ENCODE peak calls at places on chromosomes 13 and 19, in five cellular contexts. S is endodermal cell, R is tibial nerve, D is tibial artery, X is psoas muscle. H is an unnamed sample.

GRCh38 chr19:36420961-36421748 is 2.7 kb upstream of the ZFP82 start:
- DNase-seq in S (no peak), R (no peak), D (no peak), X (peak; percentile 18), H (peak; percentile 54)

GRCh38 chr13:25384747-25385270 is 13.0 kb downstream of the ATP8A2 start:
- DNase-seq in S (no peak), R (no peak), D (no peak), X (no peak), H (no peak)

GRCh38 chr13:21670006-21670882 is 629 bp upstream of the FGF9 start:
- DNase-seq in S (peak; percentile 83), R (peak; percentile 49), D (peak; percentile 52), X (peak; percentile 61), H (peak; percentile 35)

GRCh38 chr19:6568816-6569215 is 22.1 kb downstream of the CD70 start:
- DNase-seq in S (no peak), R (no peak), D (no peak), X (no peak), H (no peak)

GRCh38 chr19:44723952-44724319 is 24.6 kb upstream of the BCL3 start:
- DNase-seq in S (peak; percentile 97), R (peak; percentile 80), D (peak; percentile 74), X (peak; percentile 84), H (peak; percentile 83)

GRCh38 chr13:58858870-58859371 is 1227.4 kb downstream of the PCDH17 start:
- DNase-seq in S (no peak), R (no peak), D (no peak), X (no peak), H (no peak)

GRCh38 chr19:35942235-35942634 is 6.1 kb downstream of the LRFN3 start:
- DNase-seq in S (no peak), R (no peak), D (no peak), X (no peak), H (no peak)

GRCh38 chr13:79589605-79590511 is 108.9 kb downstream of the NDFIP2 start:
- DNase-seq in S (no peak), R (no peak), D (no peak), X (no peak), H (no peak)

GRCh38 chr19:40750285-40751064 is at the start of gene ACTMAP:
- DNase-seq in S (peak; percentile 100), R (peak; percentile 100), D (peak; percentile 100), X (peak; percentile 99), H (peak; percentile 100)

GRCh38 chr13:110407531-110407930 is 100.4 kb downstream of the COL4A2 start:
- DNase-seq in S (no peak), R (no peak), D (no peak), X (no peak), H (no peak)

GRCh38 chr19:10863107-10863700 is 8.1 kb upstream of the CARM1 start:
- DNase-seq in S (peak; percentile 64), R (no peak), D (peak; percentile 49), X (peak; percentile 33), H (no peak)

GRCh38 chr19:17871878-17872250 is at the start of gene SLC5A5:
- DNase-seq in S (peak; percentile 74), R (no peak), D (no peak), X (no peak), H (no peak)

GRCh38 chr19:18856385-18857126 is 24.8 kb downstream of the UPF1 start:
- DNase-seq in S (peak; percentile 71), R (no peak), D (no peak), X (peak; percentile 11), H (no peak)

GRCh38 chr19:46133101-46133627 is 8.7 kb upstream of the IGFL3 start:
- DNase-seq in S (peak; percentile 89), R (peak; percentile 7), D (peak; percentile 34), X (no peak), H (peak; percentile 8)

GRCh38 chr19:49119411-49120324 is at the start of gene PPFIA3:
- DNase-seq in S (peak; percentile 87), R (peak; percentile 41), D (peak; percentile 57), X (peak; percentile 72), H (peak; percentile 59)

GRCh38 chr13:31037351-31037750 is 104.9 kb downstream of the TEX26 start:
- DNase-seq in S (no peak), R (no peak), D (no peak), X (no peak), H (no peak)

GRCh38 chr19:45569619-45570421 is 14.8 kb downstream of the OPA3 start:
- DNase-seq in S (peak; percentile 95), R (no peak), D (no peak), X (peak; percentile 63), H (peak; percentile 45)

GRCh38 chr19:4620675-4621074 is 18.6 kb upstream of the TNFAIP8L1 start:
- DNase-seq in S (no peak), R (no peak), D (no peak), X (no peak), H (no peak)

GRCh38 chr19:2462635-2463421 is 6.1 kb upstream of the LMNB2 start:
- DNase-seq in S (peak; percentile 99), R (peak; percentile 75), D (peak; percentile 82), X (peak; percentile 87), H (peak; percentile 93)

GRCh38 chr13:38868870-38869269 is 121.8 kb downstream of the STOML3 start:
- DNase-seq in S (no peak), R (no peak), D (no peak), X (no peak), H (no peak)

GRCh38 chr13:99176309-99177276 is 24.1 kb upstream of the UBAC2 start:
- DNase-seq in S (peak; percentile 94), R (peak; percentile 78), D (peak; percentile 52), X (peak; percentile 69), H (peak; percentile 67)

GRCh38 chr19:41861846-41862245 is 1.8 kb downstream of the RPS19 start:
- DNase-seq in S (no peak), R (no peak), D (no peak), X (no peak), H (no peak)

GRCh38 chr19:41862445-41862986 is 2.5 kb downstream of the RPS19 start:
- DNase-seq in S (no peak), R (no peak), D (no peak), X (no peak), H (no peak)

GRCh38 chr19:41863209-41863931 is 3.3 kb downstream of the RPS19 start:
- DNase-seq in S (no peak), R (no peak), D (no peak), X (no peak), H (no peak)

GRCh38 chr19:41866284-41866683 is 6.2 kb downstream of the RPS19 start:
- DNase-seq in S (no peak), R (no peak), D (no peak), X (no peak), H (no peak)

DNA sequence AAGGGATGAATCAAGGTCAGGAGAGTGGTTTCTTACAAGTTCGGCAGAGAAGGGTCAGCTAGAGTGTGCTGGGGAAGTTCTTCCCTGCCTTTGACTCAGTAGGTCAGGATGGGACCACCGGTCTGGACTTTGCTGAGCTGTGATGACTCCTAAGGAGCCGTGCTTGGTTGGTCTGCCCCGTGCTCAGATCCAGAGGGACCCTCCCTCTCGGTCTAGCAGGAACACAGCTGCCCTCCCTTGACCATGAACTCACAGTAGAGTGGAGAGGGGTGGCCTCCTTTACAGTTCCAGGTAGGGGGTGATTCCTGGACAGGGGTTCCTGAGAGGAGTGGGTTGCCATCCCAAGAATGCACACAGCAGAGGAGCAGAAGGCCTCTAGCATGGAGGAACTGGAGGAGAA is 4.3 kb downstream of the RPS19 start:
- DNase-seq in S (no peak), R (no peak), D (no peak), X (no peak), H (no peak)
- H3K4me1 ChIP-seq in S (peaks cover 31% of the 10 kb centered on the region), R (peaks cover 31% of the 10 kb centered on the region), D (peaks cover 20% of the 10 kb centered on the region), X (peaks cover 22% of the 10 kb centered on the region), H (peaks cover 28% of the 10 kb centered on the region)

DNA sequence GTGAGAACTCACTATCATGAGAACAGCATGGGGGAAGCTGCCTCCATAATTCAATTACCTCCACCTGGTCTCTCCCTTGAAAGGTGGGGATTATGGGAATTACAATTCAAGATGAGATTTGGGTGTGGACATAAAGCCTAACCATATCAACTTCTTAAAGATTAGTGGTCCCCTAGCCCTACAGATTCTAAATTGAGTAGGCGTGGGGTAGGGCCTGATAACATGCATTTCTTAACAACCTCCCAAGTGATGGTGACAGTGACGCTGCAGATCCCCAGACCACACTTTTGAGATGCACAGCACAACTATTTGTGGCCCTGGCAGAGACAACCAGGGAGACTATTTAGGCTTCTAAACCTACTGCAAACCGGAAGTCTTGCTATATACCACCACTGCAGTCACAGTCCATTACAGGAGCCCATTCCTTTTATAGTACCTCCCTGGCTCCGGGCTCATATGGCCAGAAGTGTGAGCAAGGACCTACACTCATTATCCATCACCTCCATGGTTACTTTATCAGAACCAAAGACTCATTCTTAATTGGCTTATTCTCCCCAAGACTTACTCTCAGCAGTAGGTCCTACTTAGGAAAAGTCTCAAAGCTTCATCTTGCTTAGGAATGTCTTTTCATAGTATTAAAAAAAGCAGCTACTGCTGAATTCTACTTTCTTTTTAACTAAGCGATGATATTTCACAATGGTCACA is 2.1 kb upstream of the DPY19L3 start:
- DNase-seq in S (peak; percentile 55), R (no peak), D (no peak), X (no peak), H (no peak)
- H3K4me3 ChIP-seq in S (peak overlapping the region; percentile 92), R (no peak overlapping the region), D (no peak overlapping the region), X (no peak overlapping the region), H (no peak overlapping the region)

DNA sequence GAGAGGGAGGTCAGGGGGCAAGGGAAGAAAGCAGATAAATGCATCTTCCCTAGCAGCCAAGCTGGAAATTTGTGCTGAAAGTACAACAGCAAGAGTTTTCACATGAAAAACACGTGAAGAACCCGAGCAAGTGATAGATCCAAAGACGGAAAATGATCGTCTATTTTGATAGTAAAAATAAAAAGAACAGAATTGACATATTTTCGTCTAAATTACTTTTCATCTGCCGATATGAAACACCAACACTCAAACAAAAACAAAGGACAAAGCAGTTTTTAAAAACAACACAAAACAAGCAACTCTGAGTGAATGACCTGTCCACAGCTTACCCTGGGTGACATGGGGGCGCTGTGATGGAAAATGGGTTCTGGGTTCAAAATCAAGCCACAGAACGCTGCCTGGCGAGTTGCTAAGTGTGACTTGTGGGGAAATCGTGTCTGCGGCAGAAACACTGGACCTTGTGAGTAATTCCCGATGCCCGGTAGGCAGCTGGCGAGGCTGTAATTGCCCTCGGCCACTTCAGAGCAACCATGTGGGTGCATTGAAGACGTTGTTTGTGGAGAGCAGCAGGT is 7.3 kb downstream of the SOX1 start:
- DNase-seq in S (peak; percentile 55), R (no peak), D (no peak), X (no peak), H (no peak)
- TF ChIP-seq CTCF in S (peak; percentile 35), R (no peak), D (no peak), X (no peak), H (no peak)

DNA sequence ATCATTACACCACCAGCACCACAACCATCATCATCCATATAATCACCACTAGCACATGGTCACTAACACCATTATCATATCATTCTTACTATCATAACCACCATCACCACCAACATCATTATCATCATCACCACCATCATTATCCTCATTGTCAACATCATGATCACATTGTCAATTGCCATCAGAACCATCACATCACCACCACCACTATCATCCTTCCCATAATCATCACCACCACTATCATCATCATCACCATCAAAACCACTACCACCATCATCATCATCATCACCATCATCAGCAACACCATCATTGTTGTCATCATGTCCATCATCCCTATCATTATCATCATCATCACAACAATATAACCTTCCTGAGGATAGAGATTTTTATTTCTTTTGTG is 58.1 kb downstream of the MBD3L1 start:
- DNase-seq in S (no peak), R (no peak), D (no peak), X (no peak), H (no peak)
- H3K4me1 ChIP-seq in S (no peaks in the 10 kb centered on the region), R (no peaks in the 10 kb centered on the region), D (no peaks in the 10 kb centered on the region), X (no peaks in the 10 kb centered on the region), H (no peaks in the 10 kb centered on the region)